ENCODE peak calls at places on chromosome 11, in five cellular contexts. Y is transverse colon; J is right lobe of liver; P is hepatocyte; D is effector memory CD4-positive, alpha-beta T cell. Z is an unnamed sample.

GRCh38 chr11:128862421-128862820 is 4.7 kb downstream of the KCNJ1 start:
- DNase-seq in Y (no peak), J (no peak), P (no peak), D (no peak), Z (no peak)

GRCh38 chr11:128424271-128424709 is 163.1 kb downstream of the ETS1 start:
- DNase-seq in Y (no peak), J (no peak), P (no peak), D (no peak), Z (peak; percentile 53)

GRCh38 chr11:11010624-11011127 is 152.8 kb upstream of the ZBED5 start:
- DNase-seq in Y (peak; percentile 52), J (peak; percentile 39), P (peak; percentile 44), D (no peak), Z (no peak)

GRCh38 chr11:112453601-112454577 is 193.2 kb upstream of the PLET1 start:
- DNase-seq in Y (peak; percentile 26), J (peak; percentile 35), P (peak; percentile 41), D (no peak), Z (peak; percentile 52)

GRCh38 chr11:59641156-59641555 is 25.6 kb upstream of the OSBP start:
- DNase-seq in Y (no peak), J (no peak), P (no peak), D (no peak), Z (no peak)

GRCh38 chr11:117284053-117284452 is 7.1 kb upstream of the BACE1-AS start:
- DNase-seq in Y (no peak), J (no peak), P (no peak), D (no peak), Z (no peak)

GRCh38 chr11:45449036-45449601 is 163.0 kb upstream of the SYT13 start:
- DNase-seq in Y (no peak), J (no peak), P (no peak), D (no peak), Z (no peak)

GRCh38 chr11:363948-364761 is 5.1 kb upstream of the B4GALNT4 start:
- DNase-seq in Y (peak; percentile 88), J (peak; percentile 52), P (peak; percentile 56), D (peak; percentile 60), Z (no peak)

GRCh38 chr11:64637346-64638016 is 46.5 kb downstream of the SLC22A12 start:
- DNase-seq in Y (no peak), J (no peak), P (no peak), D (no peak), Z (no peak)

GRCh38 chr11:11966826-11967668 is 41.4 kb downstream of the DKK3 start:
- DNase-seq in Y (peak; percentile 67), J (peak; percentile 67), P (peak; percentile 74), D (peak; percentile 33), Z (peak; percentile 53)

GRCh38 chr11:2804701-2805387 is 80.7 kb downstream of the CDKN1C start:
- DNase-seq in Y (peak; percentile 6), J (peak; percentile 16), P (no peak), D (no peak), Z (no peak)

GRCh38 chr11:12862761-12863469 is 146.2 kb upstream of the RASSF10 start:
- DNase-seq in Y (peak; percentile 44), J (peak; percentile 34), P (peak; percentile 81), D (no peak), Z (peak; percentile 93)

GRCh38 chr11:574632-575323 is 1.5 kb upstream of the PHRF1 start:
- DNase-seq in Y (no peak), J (no peak), P (no peak), D (no peak), Z (no peak)

GRCh38 chr11:1893581-1894359 is 2.1 kb upstream of the PRR33 start:
- DNase-seq in Y (no peak), J (no peak), P (no peak), D (no peak), Z (no peak)

GRCh38 chr11:14414470-14415461 is 55.8 kb upstream of the RRAS2 start:
- DNase-seq in Y (no peak), J (no peak), P (no peak), D (peak; percentile 55), Z (peak; percentile 38)

GRCh38 chr11:15769203-15769602 is 587.1 kb downstream of the SOX6 start:
- DNase-seq in Y (peak; percentile 73), J (no peak), P (peak; percentile 68), D (no peak), Z (no peak)

GRCh38 chr11:95144313-95145235 is 54.9 kb downstream of the ENDOD1 start:
- DNase-seq in Y (no peak), J (no peak), P (no peak), D (no peak), Z (peak; percentile 50)

GRCh38 chr11:3877252-3878035 is 22.0 kb downstream of the STIM1 start:
- DNase-seq in Y (no peak), J (no peak), P (no peak), D (no peak), Z (no peak)

GRCh38 chr11:1559103-1559951 is 12.7 kb downstream of the DUSP8 start:
- DNase-seq in Y (peak; percentile 91), J (peak; percentile 95), P (peak; percentile 67), D (no peak), Z (no peak)

GRCh38 chr11:2929880-2930704 is 872 bp upstream of the PHLDA2 start:
- DNase-seq in Y (peak; percentile 79), J (peak; percentile 73), P (peak; percentile 84), D (no peak), Z (no peak)

GRCh38 chr11:129277216-129277838 is 85.2 kb upstream of the ARHGAP32 start:
- DNase-seq in Y (no peak), J (no peak), P (peak; percentile 28), D (no peak), Z (no peak)

GRCh38 chr11:16678466-16679116 is 59.9 kb upstream of the C11orf58 start:
- DNase-seq in Y (no peak), J (no peak), P (no peak), D (no peak), Z (no peak)

GRCh38 chr11:123173040-123173855 is 21.8 kb downstream of the CLMP start:
- DNase-seq in Y (no peak), J (no peak), P (peak; percentile 31), D (no peak), Z (no peak)

GRCh38 chr11:44728491-44728910 is 1.7 kb downstream of the TSPAN18 start:
- DNase-seq in Y (no peak), J (no peak), P (no peak), D (no peak), Z (no peak)

GRCh38 chr11:128893578-128894295 is 2.6 kb downstream of the KCNJ5 start:
- DNase-seq in Y (no peak), J (no peak), P (no peak), D (no peak), Z (no peak)

GRCh38 chr11:17230867-17231851 is 23.4 kb upstream of the PIK3C2A start:
- DNase-seq in Y (no peak), J (no peak), P (no peak), D (no peak), Z (no peak)

GRCh38 chr11:65321828-65322495 is 7.3 kb downstream of the CDC42EP2 start:
- DNase-seq in Y (no peak), J (no peak), P (no peak), D (no peak), Z (no peak)

GRCh38 chr11:88353835-88354496 is 16.4 kb upstream of the CTSC start:
- DNase-seq in Y (no peak), J (no peak), P (no peak), D (no peak), Z (no peak)
- H3K27ac ChIP-seq in Y (no peak overlapping the region), J (no peak overlapping the region), P (no peak overlapping the region), D (no peak overlapping the region), Z (no peak overlapping the region)

GRCh38 chr11:27459191-27459590 is 13.4 kb downstream of the LGR4 start:
- DNase-seq in Y (no peak), J (no peak), P (no peak), D (no peak), Z (no peak)

GRCh38 chr11:27460158-27460565 is 12.4 kb downstream of the LGR4 start:
- DNase-seq in Y (no peak), J (no peak), P (no peak), D (no peak), Z (no peak)

GRCh38 chr11:27458182-27458581 is 14.4 kb downstream of the LGR4 start:
- DNase-seq in Y (no peak), J (no peak), P (no peak), D (no peak), Z (no peak)

GRCh38 chr11:27462543-27462942 is 10.0 kb downstream of the LGR4 start:
- DNase-seq in Y (no peak), J (no peak), P (no peak), D (no peak), Z (peak; percentile 25)

GRCh38 chr11:27460571-27460970 is 12.0 kb downstream of the LGR4 start:
- DNase-seq in Y (no peak), J (no peak), P (no peak), D (no peak), Z (no peak)
- H3K4me1 ChIP-seq in Y (peaks cover 7% of the 10 kb centered on the region), J (no peaks in the 10 kb centered on the region), P (peaks cover 42% of the 10 kb centered on the region), D (no peaks in the 10 kb centered on the region), Z (peaks cover 38% of the 10 kb centered on the region)

GRCh38 chr11:22688914-22689313 is 22.5 kb downstream of the GAS2 start:
- DNase-seq in Y (no peak), J (no peak), P (no peak), D (no peak), Z (no peak)

GRCh38 chr11:22685111-22685510 is 18.7 kb downstream of the GAS2 start:
- DNase-seq in Y (no peak), J (no peak), P (no peak), D (no peak), Z (no peak)

GRCh38 chr11:22690245-22690644 is 23.8 kb downstream of the GAS2 start:
- DNase-seq in Y (no peak), J (no peak), P (no peak), D (no peak), Z (no peak)

GRCh38 chr11:22690891-22691290 is 24.5 kb downstream of the GAS2 start:
- DNase-seq in Y (no peak), J (no peak), P (no peak), D (no peak), Z (no peak)
- H3K27ac ChIP-seq in Y (no peak overlapping the region), J (no peak overlapping the region), P (no peak overlapping the region), D (no peak overlapping the region), Z (no peak overlapping the region)

GRCh38 chr11:114296190-114296978 is at the start of gene NNMT:
- DNase-seq in Y (peak; percentile 31), J (peak; percentile 78), P (peak; percentile 75), D (no peak), Z (peak; percentile 99)
- H3K4me1 ChIP-seq in Y (no peaks in the 10 kb centered on the region), J (no peaks in the 10 kb centered on the region), P (peaks cover 7% of the 10 kb centered on the region), D (no peaks in the 10 kb centered on the region), Z (peaks cover 6% of the 10 kb centered on the region)

GRCh38 chr11:32082346-32082986 is 8.4 kb upstream of the RCN1 start:
- DNase-seq in Y (no peak), J (no peak), P (no peak), D (no peak), Z (no peak)

GRCh38 chr11:32090774-32091370 is at the start of gene RCN1:
- DNase-seq in Y (peak; percentile 57), J (peak; percentile 79), P (peak; percentile 90), D (peak; percentile 4), Z (peak; percentile 94)

GRCh38 chr11:32092581-32093170 is 1.8 kb downstream of the RCN1 start:
- DNase-seq in Y (no peak), J (no peak), P (no peak), D (no peak), Z (no peak)

GRCh38 chr11:32087602-32088001 is 3.3 kb upstream of the RCN1 start:
- DNase-seq in Y (no peak), J (no peak), P (no peak), D (no peak), Z (no peak)

GRCh38 chr11:32088117-32088941 is 2.5 kb upstream of the RCN1 start:
- DNase-seq in Y (no peak), J (peak; percentile 57), P (peak; percentile 37), D (no peak), Z (peak; percentile 98)
- H3K27ac ChIP-seq in Y (no peak overlapping the region), J (no peak overlapping the region), P (no peak overlapping the region), D (no peak overlapping the region), Z (no peak overlapping the region)